ENCODE peak calls at places on chromosomes 7 and 10, in nine cellular contexts. B, R, D, P, Z, Q, M, H and L are unnamed samples.

GRCh38 chr10:31099664-31100063 is 68.0 kb upstream of the ZNF438 start:
- DNase-seq in M (no peak), D (no peak), Q (peak; percentile 46), Z (peak; percentile 81), R (no peak), P (no peak), B (peak; percentile 45), H (peak; percentile 60), L (no peak)

GRCh38 chr10:133257489-133258065 is 19.1 kb downstream of the ADAM8 start:
- DNase-seq in H (peak; percentile 26), Z (no peak), Q (peak; percentile 86), R (peak; percentile 33), M (no peak), P (peak; percentile 94), B (peak; percentile 27), D (no peak), L (no peak)

GRCh38 chr10:70807566-70807965 is 8.2 kb upstream of the SGPL1 start:
- DNase-seq in M (no peak), Z (no peak), Q (no peak), D (no peak), R (no peak), P (no peak), B (no peak), H (no peak), L (no peak)

GRCh38 chr7:158989006-158989405 is 132.6 kb downstream of the DYNC2I1 start:
- DNase-seq in M (no peak), Z (no peak), B (no peak), D (no peak), Q (no peak), P (no peak), H (no peak), R (no peak), L (no peak)

GRCh38 chr10:71344916-71345557 is 26.0 kb downstream of the SLC29A3 start:
- DNase-seq in H (no peak), Q (no peak), M (no peak), R (no peak), P (no peak), Z (no peak), D (no peak), B (no peak), L (no peak)

GRCh38 chr7:157224627-157225026 is 85.9 kb downstream of the UBE3C start:
- DNase-seq in Q (no peak), M (no peak), H (peak; percentile 37), D (peak; percentile 36), R (peak; percentile 37), Z (no peak), B (peak; percentile 73), P (no peak), L (peak; percentile 9)

GRCh38 chr7:155962191-155962967 is 150.1 kb upstream of the SHH start:
- DNase-seq in R (no peak), D (no peak), B (peak; percentile 56), M (no peak), Z (peak; percentile 84), P (no peak), H (peak; percentile 78), Q (peak; percentile 56), L (peak; percentile 5)

GRCh38 chr10:100238429-100238828 is 9.0 kb upstream of the CHUK start:
- DNase-seq in R (no peak), M (no peak), Z (no peak), B (no peak), Q (no peak), D (no peak), H (no peak), P (no peak), L (no peak)

GRCh38 chr10:86968994-86969355 is 693 bp downstream of the ADIRF start:
- DNase-seq in D (no peak), M (no peak), P (no peak), B (no peak), Q (peak; percentile 25), H (no peak), Z (no peak), R (no peak), L (no peak)

GRCh38 chr7:91836065-91836368 is 44.5 kb downstream of the MTERF1 start:
- DNase-seq in B (peak; percentile 87), R (no peak), H (peak; percentile 63), Q (no peak), D (no peak), P (no peak), Z (no peak), M (no peak), L (no peak)

GRCh38 chr7:51019231-51019844 is 236.6 kb upstream of the GRB10 start:
- DNase-seq in M (no peak), H (peak; percentile 92), D (no peak), P (peak; percentile 20), Q (no peak), B (peak; percentile 74), Z (no peak), R (no peak), L (no peak)

GRCh38 chr7:134589491-134589941 is 40.6 kb downstream of the AKR1B15 start:
- DNase-seq in H (peak; percentile 24), P (no peak), B (no peak), D (no peak), Q (peak; percentile 32), Z (no peak), R (peak; percentile 50), M (no peak), L (no peak)

GRCh38 chr10:77401681-77402080 is 235.9 kb downstream of the KCNMA1 start:
- DNase-seq in Q (no peak), R (no peak), B (no peak), P (no peak), D (no peak), M (no peak), H (no peak), Z (no peak), L (no peak)

GRCh38 chr10:17235136-17235535 is 7.1 kb downstream of the VIM start:
- DNase-seq in B (no peak), Q (no peak), H (no peak), R (no peak), Z (no peak), M (no peak), P (no peak), D (no peak), L (no peak)

GRCh38 chr7:157693071-157693520 is 356.3 kb downstream of the DNAJB6 start:
- DNase-seq in B (no peak), D (no peak), H (no peak), Q (peak; percentile 20), Z (no peak), M (no peak), R (no peak), P (peak; percentile 94), L (no peak)

GRCh38 chr7:104862719-104863118 is 151.3 kb upstream of the KMT2E start:
- DNase-seq in R (no peak), Q (no peak), M (no peak), P (peak; percentile 50), Z (peak; percentile 38), H (no peak), B (peak; percentile 38), D (peak; percentile 18), L (no peak)

DNA sequence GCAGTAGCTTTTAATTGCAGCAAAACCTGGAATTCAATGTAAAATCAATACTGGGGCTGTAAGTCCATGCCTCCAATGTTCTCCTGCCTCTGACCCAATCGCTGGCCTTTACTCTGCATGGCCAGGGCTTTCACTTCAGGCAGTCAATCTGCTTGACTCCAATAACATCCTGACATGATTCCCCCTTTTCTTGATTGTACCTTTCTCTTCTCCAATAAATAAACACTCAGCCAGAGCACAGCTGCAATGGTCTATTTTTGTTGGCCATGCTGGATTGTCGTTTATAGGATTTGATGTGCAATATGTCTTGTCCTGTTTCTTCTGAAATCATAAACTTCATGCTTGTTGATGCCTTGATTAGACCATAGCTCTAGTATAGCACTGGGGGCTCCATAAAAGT is 97.8 kb upstream of the COL1A2 start:
- DNase-seq in B (no peak), H (no peak), P (no peak), Z (no peak), R (no peak), Q (no peak), D (no peak), M (no peak), L (no peak)
- H3K4me3 ChIP-seq in B (peak overlapping the region; percentile 0), H (peak overlapping the region; percentile 22), P (no peak overlapping the region), Z (no peak overlapping the region), R (no peak overlapping the region), Q (no peak overlapping the region), D (no peak overlapping the region), M (no peak overlapping the region), L (peak overlapping the region; percentile 21)

GRCh38 chr7:97016392-97017196 is 8.0 kb downstream of the DLX5 start:
- DNase-seq in P (peak; percentile 92), D (no peak), R (no peak), H (no peak), Q (no peak), M (no peak), B (no peak), Z (no peak), L (no peak)
- H3K4me3 ChIP-seq in P (peak overlapping the region; percentile 19), D (no peak overlapping the region), R (no peak overlapping the region), H (no peak overlapping the region), Q (peak overlapping the region; percentile 18), M (no peak overlapping the region), B (no peak overlapping the region), Z (no peak overlapping the region), L (no peak overlapping the region)

DNA sequence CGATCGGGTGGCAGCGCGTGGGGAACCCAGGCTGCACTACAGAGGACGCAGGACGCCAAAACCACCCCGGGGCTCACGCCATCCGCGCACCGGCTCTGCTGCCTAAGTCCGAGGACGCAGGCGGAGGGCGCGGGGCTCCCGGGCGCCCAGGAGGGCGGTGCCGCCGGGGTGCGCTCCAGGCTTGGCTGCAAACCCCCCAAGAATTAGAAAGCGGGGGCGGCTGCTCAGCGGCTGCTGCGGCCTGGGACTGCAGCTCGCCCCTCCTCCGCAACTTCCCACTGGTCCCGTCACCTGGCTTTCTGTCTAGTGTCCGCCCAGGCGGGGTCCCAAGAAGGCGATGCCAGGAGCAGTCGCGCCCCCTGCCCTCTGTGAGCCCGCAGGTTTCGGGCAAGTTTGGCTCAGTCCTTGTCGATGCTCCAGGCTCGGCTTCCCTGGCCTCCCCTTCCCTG is 1.7 kb upstream of the POU6F2 start:
- DNase-seq in Q (no peak), M (no peak), P (peak; percentile 62), Z (no peak), D (no peak), B (no peak), H (no peak), R (no peak), L (no peak)
- H3K4me3 ChIP-seq in Q (peak overlapping the region; percentile 27), M (no peak overlapping the region), P (peak overlapping the region; percentile 42), Z (no peak overlapping the region), D (no peak overlapping the region), B (no peak overlapping the region), H (peak overlapping the region; percentile 17), R (no peak overlapping the region), L (peak overlapping the region; percentile 18)

GRCh38 chr10:118237930-118238329 is 104.2 kb downstream of the FAM204A start:
- DNase-seq in P (no peak), M (no peak), Q (no peak), D (no peak), R (no peak), H (no peak), Z (no peak), B (no peak), L (no peak)
- H3K4me3 ChIP-seq in P (no peak overlapping the region), M (no peak overlapping the region), Q (no peak overlapping the region), D (no peak overlapping the region), R (no peak overlapping the region), H (no peak overlapping the region), Z (no peak overlapping the region), B (no peak overlapping the region), L (no peak overlapping the region)